ENCODE peak calls at places on chromosome 17, in nine cellular contexts. J is astrocyte of the spinal cord, X is left ventricle myocardium inferior, G is D721Med, Y is thoracic aorta, F is AG04450, R is neural progenitor cell, Q is ascending aorta, O is K562. W is an unnamed sample.
A peak's percentile ranks its signal among the peaks of the same experiment; 100 is the strongest.

GRCh38 chr17:8622191-8622590 is 8.3 kb downstream of the MYH10 start:
- DNase-seq in G (no peak), O (no peak), Y (no peak), R (no peak), F (no peak), Q (no peak), X (no peak), J (no peak), W (no peak)

GRCh38 chr17:79644617-79645016 is 33.8 kb upstream of the RBFOX3 start:
- DNase-seq in Y (no peak), X (no peak), G (no peak), Q (no peak), O (no peak), F (no peak), R (no peak), J (no peak), W (no peak)

GRCh38 chr17:48486557-48486956 is 44.3 kb downstream of the HOXB1 start:
- DNase-seq in F (peak; percentile 98), J (peak; percentile 99), Y (no peak), O (peak; percentile 79), G (no peak), Q (no peak), X (no peak), R (peak; percentile 16), W (peak; percentile 84)

GRCh38 chr17:38871247-38871991 is 1.6 kb downstream of the LASP1 start:
- DNase-seq in R (peak; percentile 17), J (peak; percentile 75), F (no peak), X (peak; percentile 50), O (peak; percentile 97), G (no peak), Q (peak; percentile 83), Y (peak; percentile 37), W (no peak)

GRCh38 chr17:80962356-80963329 is 29.0 kb upstream of the CHMP6 start:
- DNase-seq in Q (no peak), O (no peak), G (no peak), Y (no peak), X (no peak), F (no peak), R (no peak), J (no peak), W (no peak)

GRCh38 chr17:57375770-57376181 is 119.5 kb downstream of the MSI2 start:
- DNase-seq in O (peak; percentile 78), X (no peak), Y (no peak), R (no peak), G (no peak), Q (no peak), F (no peak), J (no peak), W (no peak)

GRCh38 chr17:2853111-2853721 is 57.0 kb downstream of the RAP1GAP2 start:
- DNase-seq in O (no peak), F (no peak), J (no peak), Q (peak; percentile 81), G (no peak), R (peak; percentile 72), Y (peak; percentile 25), X (peak; percentile 58), W (no peak)

GRCh38 chr17:40984226-40984625 is at the start of gene KRT40:
- DNase-seq in F (no peak), R (no peak), J (no peak), O (no peak), Q (no peak), X (no peak), Y (no peak), G (no peak), W (no peak)

GRCh38 chr17:64081802-64082799 is 47.8 kb downstream of the ERN1 start:
- DNase-seq in J (peak; percentile 62), Q (no peak), X (no peak), Y (no peak), F (peak; percentile 24), O (peak; percentile 64), R (no peak), G (no peak), W (peak; percentile 46)

GRCh38 chr17:1008008-1008761 is 11.3 kb downstream of the TIMM22 start:
- DNase-seq in J (no peak), X (peak; percentile 62), O (no peak), Y (no peak), G (no peak), Q (peak; percentile 91), F (no peak), R (no peak), W (no peak)

GRCh38 chr17:69607162-69607834 is 192.8 kb downstream of the MAP2K6 start:
- DNase-seq in Q (peak; percentile 86), G (no peak), F (peak; percentile 71), R (peak; percentile 84), X (peak; percentile 77), O (peak; percentile 36), Y (no peak), J (peak; percentile 88), W (peak; percentile 79)

GRCh38 chr17:67434061-67434525 is 57.0 kb downstream of the PITPNC1 start:
- DNase-seq in R (no peak), Q (peak; percentile 64), F (no peak), G (no peak), O (no peak), J (no peak), X (peak; percentile 54), Y (no peak), W (no peak)

GRCh38 chr17:80546267-80546666 is 1.6 kb downstream of the RPTOR start:
- DNase-seq in O (peak; percentile 58), Y (no peak), J (no peak), Q (no peak), F (no peak), G (no peak), X (no peak), R (no peak), W (no peak)

GRCh38 chr17:81868674-81869220 is 2.4 kb downstream of the ARHGDIA start:
- DNase-seq in Y (no peak), F (peak; percentile 64), Q (peak; percentile 76), G (no peak), O (peak; percentile 89), R (peak; percentile 35), J (peak; percentile 82), X (no peak), W (no peak)

GRCh38 chr17:45403906-45404490 is 28.7 kb downstream of the ARHGAP27 start:
- DNase-seq in F (no peak), G (no peak), R (no peak), X (no peak), J (no peak), Y (no peak), Q (no peak), O (no peak), W (no peak)

DNA sequence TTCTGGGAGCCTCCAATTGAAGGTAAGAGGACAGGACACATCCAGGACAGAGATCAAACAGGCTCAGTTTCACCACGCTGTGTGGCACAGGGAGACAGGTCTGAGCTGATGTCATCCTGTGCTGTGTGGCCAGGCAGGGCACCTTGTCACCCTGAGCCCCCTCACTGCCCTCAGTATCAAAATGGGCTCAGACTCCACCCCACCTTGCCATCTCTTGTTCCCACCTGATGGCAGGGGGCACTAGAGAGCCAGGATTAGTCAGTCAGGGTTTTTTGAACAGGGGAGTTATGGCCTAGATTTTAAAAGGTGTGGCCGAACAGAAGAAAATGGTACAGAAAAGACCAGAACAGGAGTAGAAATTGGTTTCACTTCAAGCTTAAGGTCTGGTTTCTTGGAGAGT is 2.6 kb downstream of the KAT2A start:
- DNase-seq in R (peak; percentile 44), G (no peak), F (no peak), J (peak; percentile 30), Q (no peak), Y (no peak), O (peak; percentile 59), X (no peak), W (no peak)
- TF ChIP-seq CTCF in R (peak; percentile 51), G (peak; percentile 55), F (peak; percentile 51), J (peak; percentile 59), Q (no peak), Y (no peak), O (peak; percentile 69), X (peak; percentile 54), W (peak; percentile 53)

GRCh38 chr17:15306406-15306970 is 34.9 kb downstream of the TEKT3 start:
- DNase-seq in R (no peak), G (no peak), J (no peak), O (no peak), Y (no peak), X (no peak), Q (no peak), F (no peak), W (no peak)

GRCh38 chr17:15307686-15308085 is 33.7 kb downstream of the TEKT3 start:
- DNase-seq in Q (no peak), G (no peak), X (no peak), O (no peak), R (no peak), F (peak; percentile 89), J (no peak), Y (no peak), W (no peak)

GRCh38 chr17:15309793-15310192 is 31.6 kb downstream of the TEKT3 start:
- DNase-seq in J (no peak), R (no peak), Q (no peak), Y (no peak), F (no peak), O (no peak), G (no peak), X (no peak), W (no peak)

GRCh38 chr17:15308758-15309157 is 32.6 kb downstream of the TEKT3 start:
- DNase-seq in Q (no peak), O (no peak), J (no peak), X (no peak), Y (no peak), R (no peak), F (no peak), G (no peak), W (no peak)

GRCh38 chr17:15309236-15309635 is 32.2 kb downstream of the TEKT3 start:
- DNase-seq in O (no peak), Y (no peak), G (no peak), R (no peak), X (no peak), F (no peak), Q (no peak), J (no peak), W (no peak)
- TF ChIP-seq CTCF in O (no peak), Y (no peak), G (no peak), R (no peak), X (no peak), F (no peak), Q (no peak), J (no peak), W (no peak)

GRCh38 chr17:60165976-60166375 is 16.2 kb downstream of the CA4 start:
- DNase-seq in J (no peak), Y (no peak), X (no peak), R (no peak), G (no peak), F (no peak), O (no peak), Q (peak; percentile 18), W (no peak)
- TF ChIP-seq CTCF in J (no peak), Y (no peak), X (no peak), R (no peak), G (no peak), F (no peak), O (no peak), Q (no peak), W (no peak)

DNA sequence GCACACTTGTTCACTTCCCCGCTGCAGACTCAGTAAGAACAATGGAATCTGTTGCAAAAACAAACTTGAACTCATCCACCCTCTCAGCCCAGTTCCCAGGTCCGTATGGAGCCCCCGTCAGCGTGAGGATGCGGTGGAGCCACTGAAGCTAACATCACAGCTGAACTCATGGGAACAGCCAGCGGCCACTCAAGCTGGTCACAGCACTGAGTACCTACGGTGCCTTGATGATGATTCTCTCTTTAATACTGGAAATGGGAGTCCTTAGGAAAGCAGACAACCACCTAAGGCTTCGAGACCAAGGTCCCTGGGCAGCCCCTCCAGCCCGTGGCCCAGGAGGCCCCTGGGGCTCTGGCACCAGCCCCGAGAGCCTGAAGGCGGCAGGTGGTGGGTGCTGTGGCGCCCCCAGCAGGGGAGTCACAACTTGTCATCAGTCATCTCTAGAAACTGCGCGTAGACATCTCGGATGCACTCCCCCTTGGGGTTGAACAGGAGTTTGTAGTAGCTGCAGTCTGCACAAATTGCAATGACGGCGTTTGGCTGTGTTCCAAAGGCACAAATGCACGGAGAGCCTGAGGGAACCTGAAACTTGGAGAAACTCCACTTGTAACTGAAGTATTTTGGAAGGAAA is 31.0 kb upstream of the RHOT1 start:
- DNase-seq in G (no peak), J (peak; percentile 78), R (peak; percentile 60), Q (peak; percentile 72), Y (peak; percentile 13), X (peak; percentile 45), O (peak; percentile 87), F (peak; percentile 33), W (peak; percentile 46)
- TF ChIP-seq CTCF in G (peak; percentile 8), J (peak; percentile 42), R (peak; percentile 61), Q (no peak), Y (peak; percentile 25), X (peak; percentile 39), O (peak; percentile 85), F (peak; percentile 44), W (peak; percentile 44)